ENCODE peak calls at places on chromosomes 3 and 15, in ten cellular contexts. U, E, V, K, P, O, I, D, S and M are unnamed samples.
A peak's percentile ranks its signal among the peaks of the same experiment; 100 is the strongest.

GRCh38 chr3:58214484-58215316 is 3.9 kb upstream of the DNASE1L3 start:
- DNase-seq in S (no peak), K (peak; percentile 100), U (no peak), I (no peak), V (no peak), O (peak; percentile 17), E (peak; percentile 44), P (peak; percentile 23), D (no peak), M (no peak)

GRCh38 chr3:34284959-34285358 is 486.5 kb downstream of the PDCD6IP start:
- DNase-seq in D (no peak), E (no peak), I (no peak), K (no peak), S (no peak), O (no peak), U (no peak), P (no peak), V (no peak), M (no peak)

GRCh38 chr3:38226273-38226672 is 39.3 kb upstream of the SLC22A13 start:
- DNase-seq in P (no peak), S (no peak), E (peak; percentile 60), D (no peak), K (peak; percentile 75), V (no peak), I (peak; percentile 23), U (no peak), O (peak; percentile 36), M (no peak)

GRCh38 chr3:1195922-1196321 is 103.1 kb downstream of the CNTN6 start:
- DNase-seq in U (no peak), K (peak; percentile 34), V (no peak), O (peak; percentile 4), P (no peak), S (peak; percentile 86), E (no peak), I (peak; percentile 31), D (no peak), M (no peak)

GRCh38 chr3:16427309-16427965 is 86.1 kb downstream of the RFTN1 start:
- DNase-seq in I (peak; percentile 85), E (peak; percentile 86), U (no peak), O (peak; percentile 90), S (peak; percentile 93), P (no peak), D (no peak), V (peak; percentile 14), K (peak; percentile 63), M (no peak)

GRCh38 chr3:141477224-141477623 is 9.6 kb upstream of the RASA2 start:
- DNase-seq in P (no peak), V (no peak), U (peak; percentile 82), S (peak; percentile 62), E (peak; percentile 87), I (peak; percentile 79), O (peak; percentile 88), K (peak; percentile 97), D (no peak), M (no peak)

GRCh38 chr3:171556133-171556532 is 95.9 kb upstream of the TNIK start:
- DNase-seq in U (no peak), K (no peak), P (no peak), I (no peak), O (no peak), V (no peak), E (no peak), S (no peak), D (no peak), M (no peak)

GRCh38 chr3:73556520-73557371 is 68.0 kb downstream of the PDZRN3 start:
- DNase-seq in E (no peak), S (peak; percentile 32), D (no peak), V (no peak), O (no peak), I (no peak), K (no peak), U (no peak), P (peak; percentile 28), M (peak; percentile 17)

GRCh38 chr15:47422901-47423300 is 294.4 kb upstream of the SEMA6D start:
- DNase-seq in E (no peak), O (peak; percentile 51), I (no peak), K (peak; percentile 53), S (no peak), P (no peak), D (no peak), V (no peak), U (no peak), M (no peak)

GRCh38 chr3:43455233-43455632 is 166.6 kb downstream of the ANO10 start:
- DNase-seq in O (peak; percentile 72), K (peak; percentile 84), E (peak; percentile 66), U (no peak), I (peak; percentile 23), D (no peak), P (no peak), S (peak; percentile 5), V (no peak), M (no peak)

GRCh38 chr15:62848631-62849050 is 193.9 kb upstream of the TPM1 start:
- DNase-seq in V (no peak), D (no peak), I (no peak), U (no peak), K (no peak), P (no peak), E (peak; percentile 31), O (peak; percentile 34), S (peak; percentile 34), M (no peak)

GRCh38 chr15:90594297-90594696 is 64.6 kb downstream of the CRTC3 start:
- DNase-seq in U (peak; percentile 43), V (peak; percentile 97), K (peak; percentile 80), D (peak; percentile 88), I (no peak), S (no peak), O (no peak), P (no peak), E (no peak), M (no peak)

GRCh38 chr3:176430244-176430893 is 766.9 kb downstream of the TBL1XR1 start:
- DNase-seq in I (peak; percentile 15), P (no peak), O (peak; percentile 20), V (peak; percentile 3), S (peak; percentile 26), K (peak; percentile 42), U (peak; percentile 41), D (peak; percentile 82), E (peak; percentile 51), M (peak; percentile 18)

GRCh38 chr3:49655731-49656285 is 18.3 kb upstream of the APEH start:
- DNase-seq in S (no peak), E (no peak), P (no peak), O (no peak), K (no peak), U (no peak), V (no peak), D (no peak), I (no peak), M (no peak)

GRCh38 chr15:51111061-51111460 is 16.4 kb upstream of the TNFAIP8L3 start:
- DNase-seq in K (no peak), E (peak; percentile 26), U (no peak), I (no peak), O (no peak), P (no peak), D (no peak), V (no peak), S (no peak), M (no peak)